ENCODE peak calls at places on chromosomes 5 and 9, in nine cellular contexts. W is T follicular helper cell, E is mesothelial cell of epicardium, F is GM20000, T is left ventricle myocardium inferior, X is putamen, G is HFFc6, B is GM13977, Z is NCI-H1930. P is an unnamed sample.

GRCh38 chr9:129557192-129558036 is 63.5 kb downstream of the C9orf50 start:
- DNase-seq in W (no peak), E (peak), F (no peak), T (no peak), X (no peak), G (no peak), B (no peak), Z (no peak), P (peak)

GRCh38 chr9:69276775-69277174 is 48.2 kb upstream of the ENTREP1 start:
- DNase-seq in W (no peak), E (no peak), F (no peak), T (no peak), X (no peak), G (no peak), B (no peak), Z (no peak), P (peak)

GRCh38 chr9:126219717-126220116 is 106.9 kb upstream of the MVB12B start:
- DNase-seq in W (no peak), E (no peak), F (no peak), T (no peak), X (no peak), G (no peak), B (no peak), Z (no peak), P (no peak)

GRCh38 chr9:84442712-84443111 is 102.2 kb upstream of the SLC28A3 start:
- DNase-seq in W (no peak), E (no peak), F (no peak), T (no peak), X (no peak), G (no peak), B (no peak), Z (no peak), P (no peak)

GRCh38 chr5:73325546-73325945 is 123.0 kb downstream of the FOXD1 start:
- DNase-seq in W (no peak), E (no peak), F (no peak), T (no peak), X (no peak), G (no peak), B (no peak), Z (no peak), P (no peak)

GRCh38 chr9:124077915-124078572 is 66.5 kb downstream of the LHX2 start:
- DNase-seq in W (no peak), E (no peak), F (no peak), T (no peak), X (no peak), G (peak), B (no peak), Z (no peak), P (no peak)

GRCh38 chr9:33813712-33814641 is 3.0 kb upstream of the UBE2R2 start:
- DNase-seq in W (no peak), E (no peak), F (peak), T (no peak), X (peak), G (peak), B (peak), Z (no peak), P (peak)

GRCh38 chr5:36496471-36496870 is 109.9 kb upstream of the SLC1A3 start:
- DNase-seq in W (no peak), E (no peak), F (no peak), T (no peak), X (peak), G (no peak), B (no peak), Z (no peak), P (no peak)

P was measured in brain microvascular endothelial cell.